ENCODE peak calls at places on chromosomes 12 and 14, in seven cellular contexts. Y, E, G, U, H, D and W are unnamed samples.

GRCh38 chr12:121224591-121224990 is 14.7 kb downstream of the P2RX4 start:
- DNase-seq in D (no peak), U (no peak), E (no peak), Y (no peak), H (no peak), G (no peak), W (no peak)

GRCh38 chr12:32134144-32134888 is 27.7 kb downstream of the BICD1 start:
- DNase-seq in E (no peak), G (no peak), H (no peak), Y (no peak), D (no peak), U (peak; percentile 51), W (no peak)

GRCh38 chr14:102986810-102987579 is 64.5 kb downstream of the AMN start:
- DNase-seq in U (peak; percentile 34), D (no peak), G (no peak), H (no peak), E (no peak), Y (peak; percentile 22), W (no peak)

GRCh38 chr14:46054526-46054925 is 597.1 kb downstream of the RPL10L start:
- DNase-seq in D (peak; percentile 67), G (peak; percentile 86), U (peak; percentile 4), E (no peak), Y (peak; percentile 85), H (no peak), W (peak; percentile 60)

GRCh38 chr12:80441921-80442320 is 2.1 kb upstream of the PTPRQ start:
- DNase-seq in G (peak; percentile 23), H (no peak), D (peak; percentile 41), Y (peak; percentile 80), E (no peak), U (peak; percentile 73), W (peak; percentile 46)

GRCh38 chr12:15721716-15722115 is 67.5 kb downstream of the EPS8 start:
- DNase-seq in G (no peak), U (peak; percentile 39), H (no peak), Y (no peak), E (no peak), D (no peak), W (no peak)

GRCh38 chr12:49369723-49370145 is 2.5 kb downstream of the SPATS2 start:
- DNase-seq in E (peak; percentile 5), U (peak; percentile 66), Y (no peak), G (no peak), H (peak; percentile 25), D (no peak), W (no peak)

GRCh38 chr12:118374909-118375308 is 1.4 kb upstream of the SUDS3 start:
- DNase-seq in H (no peak), D (no peak), E (no peak), Y (no peak), G (no peak), U (no peak), W (no peak)

GRCh38 chr14:102941419-102942011 is 19.1 kb downstream of the AMN start:
- DNase-seq in H (no peak), U (no peak), D (no peak), Y (no peak), G (no peak), E (no peak), W (no peak)

GRCh38 chr14:99244299-99244959 is 27.6 kb downstream of the BCL11B start:
- DNase-seq in Y (no peak), D (no peak), E (no peak), H (no peak), G (no peak), U (no peak), W (no peak)

GRCh38 chr12:120979220-120979861 is 998 bp downstream of the HNF1A start:
- DNase-seq in G (no peak), D (no peak), E (no peak), Y (no peak), H (no peak), U (no peak), W (no peak)

GRCh38 chr12:28799337-28799736 is 349.7 kb upstream of the FAR2 start:
- DNase-seq in E (no peak), G (no peak), U (no peak), D (no peak), Y (no peak), H (no peak), W (no peak)

GRCh38 chr12:94770777-94771176 is 120.4 kb upstream of the TMCC3 start:
- DNase-seq in Y (no peak), U (no peak), D (no peak), G (no peak), E (no peak), H (no peak), W (no peak)

GRCh38 chr14:82854131-82854530 is 1320.5 kb upstream of the SEL1L start:
- DNase-seq in U (no peak), Y (no peak), E (no peak), H (no peak), D (no peak), G (no peak), W (no peak)

GRCh38 chr12:108811411-108812185 is 45.8 kb downstream of the SSH1 start:
- DNase-seq in U (peak; percentile 45), G (no peak), H (no peak), Y (no peak), E (no peak), D (no peak), W (no peak)

GRCh38 chr14:99729991-99730875 is 46.1 kb downstream of the CYP46A1 start:
- DNase-seq in D (no peak), G (no peak), H (peak; percentile 72), Y (no peak), E (peak; percentile 77), U (peak; percentile 42), W (no peak)

GRCh38 chr12:123744836-123745235 is 17.3 kb upstream of the DNAH10 start:
- DNase-seq in Y (no peak), E (no peak), G (no peak), D (no peak), U (peak; percentile 8), H (no peak), W (no peak)

GRCh38 chr12:89016970-89017778 is 335.1 kb downstream of the DUSP6 start:
- DNase-seq in Y (peak; percentile 66), U (peak; percentile 81), H (peak; percentile 13), E (peak; percentile 73), D (no peak), G (peak; percentile 28), W (no peak)

GRCh38 chr14:25103261-25103660 is 53.3 kb upstream of the STXBP6 start:
- DNase-seq in U (no peak), D (no peak), H (no peak), G (no peak), E (no peak), Y (no peak), W (no peak)

GRCh38 chr14:51554339-51554920 is 97.3 kb upstream of the FRMD6 start:
- DNase-seq in D (peak; percentile 91), U (peak; percentile 62), G (peak; percentile 93), E (no peak), Y (peak; percentile 34), H (no peak), W (peak; percentile 63)

GRCh38 chr14:51552275-51552674 is 99.4 kb upstream of the FRMD6 start:
- DNase-seq in G (no peak), Y (no peak), D (no peak), U (no peak), E (no peak), H (no peak), W (no peak)

GRCh38 chr14:51552768-51553426 is 98.8 kb upstream of the FRMD6 start:
- DNase-seq in G (no peak), E (no peak), D (no peak), U (no peak), Y (no peak), H (no peak), W (no peak)

GRCh38 chr14:51554953-51555352 is 96.8 kb upstream of the FRMD6 start:
- DNase-seq in U (peak; percentile 34), G (no peak), E (no peak), Y (no peak), H (no peak), D (no peak), W (peak; percentile 20)
- H3K4me3 ChIP-seq in U (peak overlapping the region; percentile 19), G (no peak overlapping the region), E (no peak overlapping the region), Y (no peak overlapping the region), H (no peak overlapping the region), D (no peak overlapping the region), W (no peak overlapping the region)

GRCh38 chr14:70382556-70382955 is 23.1 kb upstream of the COX16 start:
- DNase-seq in H (no peak), E (no peak), U (no peak), G (no peak), Y (no peak), D (no peak), W (no peak)
- H3K4me3 ChIP-seq in H (no peak overlapping the region), E (no peak overlapping the region), U (no peak overlapping the region), G (no peak overlapping the region), Y (no peak overlapping the region), D (no peak overlapping the region), W (no peak overlapping the region)

GRCh38 chr12:51907864-51908425 is 641 bp downstream of the ACVRL1 start:
- DNase-seq in E (no peak), U (no peak), H (no peak), Y (no peak), G (no peak), D (no peak), W (no peak)

GRCh38 chr12:51907083-51907863 is at the start of gene ACVRL1:
- DNase-seq in D (no peak), G (no peak), E (no peak), U (peak; percentile 60), H (peak; percentile 68), Y (no peak), W (no peak)

GRCh38 chr12:51905507-51906438 is 1.5 kb upstream of the ACVRL1 start:
- DNase-seq in G (no peak), U (peak; percentile 89), E (peak; percentile 87), H (peak; percentile 87), D (no peak), Y (no peak), W (no peak)

GRCh38 chr12:51906452-51907082 is 737 bp upstream of the ACVRL1 start:
- DNase-seq in G (no peak), U (peak; percentile 26), E (no peak), D (no peak), H (no peak), Y (no peak), W (no peak)

DNA sequence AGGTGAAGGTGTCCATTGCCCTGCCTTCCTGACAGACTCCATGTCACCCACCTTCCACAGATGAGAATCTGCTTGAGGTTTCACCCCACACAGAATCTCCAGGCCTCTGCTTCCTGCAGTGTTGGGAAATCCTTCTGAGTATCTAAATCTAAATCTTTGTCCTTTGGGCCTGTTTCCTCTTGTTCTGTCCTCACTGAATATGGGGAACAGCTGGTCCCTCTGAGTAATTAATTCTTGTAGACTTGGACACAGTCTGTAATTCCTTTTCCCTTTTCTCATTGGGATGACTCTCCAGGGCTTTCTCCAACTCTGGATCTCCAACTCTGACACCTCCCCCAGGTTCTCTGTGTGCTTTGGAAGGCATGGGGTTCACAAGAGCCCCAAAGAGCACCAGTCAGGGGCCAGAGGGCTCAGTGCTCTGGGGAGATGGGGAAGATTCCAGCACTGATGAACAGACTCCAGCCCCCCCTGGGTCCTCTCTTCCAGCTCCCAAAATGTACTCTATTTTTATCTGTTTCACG is 2.3 kb upstream of the ACVRL1 start:
- DNase-seq in E (no peak), Y (no peak), D (no peak), H (no peak), U (peak; percentile 58), G (peak; percentile 42), W (peak; percentile 47)
- H3K4me3 ChIP-seq in E (no peak overlapping the region), Y (no peak overlapping the region), D (no peak overlapping the region), H (peak overlapping the region; percentile 74), U (peak overlapping the region; percentile 24), G (no peak overlapping the region), W (no peak overlapping the region)

DNA sequence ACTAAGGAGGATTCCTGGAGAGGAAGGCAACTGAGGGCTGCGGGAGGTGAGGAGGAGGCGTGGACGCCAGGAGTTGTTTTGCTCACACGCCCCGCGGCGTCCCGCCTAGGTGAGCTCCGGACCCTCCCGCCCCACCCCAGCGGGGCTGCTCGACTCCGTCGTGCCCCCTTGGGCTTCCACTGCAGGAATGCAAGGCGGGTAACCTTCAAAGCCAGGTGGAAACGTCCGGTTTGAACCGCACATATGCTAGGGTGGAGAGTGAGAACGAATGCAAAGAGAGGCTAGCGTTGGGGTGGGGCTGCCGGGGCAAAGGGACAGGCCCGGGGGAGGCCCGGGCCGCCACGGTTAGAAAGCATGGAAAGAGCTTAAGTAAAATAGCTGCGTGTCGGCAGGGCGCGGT is 5.4 kb upstream of the DPPA3 start:
- DNase-seq in E (no peak), U (no peak), D (no peak), H (no peak), Y (no peak), G (no peak), W (no peak)
- H3K4me3 ChIP-seq in E (no peak overlapping the region), U (no peak overlapping the region), D (no peak overlapping the region), H (no peak overlapping the region), Y (no peak overlapping the region), G (no peak overlapping the region), W (no peak overlapping the region)